ENCODE peak calls at places on chromosomes 5 and 9, in four cellular contexts. R is psoas muscle, G is heart right ventricle, O is astrocyte. J is an unnamed sample.

GRCh38 chr5:93735378-93735777 is 6.0 kb downstream of the POU5F2 start:
- DNase-seq in R (no peak), G (no peak), O (peak), J (no peak)

GRCh38 chr5:158590936-158591863 is 508.5 kb downstream of the EBF1 start:
- DNase-seq in R (no peak), O (peak), G (no peak), J (no peak)

GRCh38 chr5:134647750-134648424 is 698 bp upstream of the SEC24A start:
- DNase-seq in G (no peak), R (peak), O (peak), J (no peak)

GRCh38 chr5:167814828-167815227 is 476.6 kb upstream of the WWC1 start:
- DNase-seq in O (peak), R (no peak), G (no peak), J (no peak)

GRCh38 chr5:85182344-85182743 is 797.7 kb upstream of the EDIL3 start:
- DNase-seq in R (no peak), O (no peak), G (no peak), J (no peak)

GRCh38 chr5:58499951-58500350 is 8.7 kb downstream of the GAPT start:
- DNase-seq in R (no peak), O (no peak), G (no peak), J (no peak)

GRCh38 chr5:134554319-134555222 is 29.1 kb downstream of the JADE2 start:
- DNase-seq in O (peak), R (peak), G (peak), J (peak)

GRCh38 chr9:74095925-74096324 is 401.2 kb upstream of the RORB start:
- DNase-seq in O (no peak), R (no peak), G (no peak), J (no peak)

GRCh38 chr9:21873540-21874221 is 71.2 kb downstream of the MTAP start:
- DNase-seq in R (no peak), O (peak), G (no peak), J (no peak)

GRCh38 chr9:86767373-86767772 is 179.9 kb downstream of the GAS1 start:
- DNase-seq in O (peak), R (no peak), G (no peak), J (no peak)

GRCh38 chr9:106862115-106862945 is 636 bp upstream of the ZNF462 start:
- DNase-seq in R (peak), G (peak), O (peak), J (peak)

GRCh38 chr5:116088062-116088461 is 3.2 kb downstream of the COMMD10 start:
- DNase-seq in O (no peak), G (no peak), R (no peak), J (no peak)

GRCh38 chr9:104868303-104868686 is 59.7 kb downstream of the ABCA1 start:
- DNase-seq in G (no peak), O (no peak), R (no peak), J (no peak)

GRCh38 chr5:175487514-175488222 is 9.3 kb downstream of the SFXN1 start:
- DNase-seq in R (no peak), G (no peak), O (no peak), J (no peak)

GRCh38 chr5:38467353-38468040 is 88.9 kb downstream of the LIFR start:
- DNase-seq in G (peak), R (peak), O (peak), J (no peak)

GRCh38 chr9:123302348-123303214 is 34.2 kb upstream of the STRBP start:
- DNase-seq in R (no peak), O (no peak), G (no peak), J (no peak)

GRCh38 chr5:102090770-102091169 is 205.3 kb downstream of the SLCO4C1 start:
- DNase-seq in G (no peak), O (no peak), R (no peak), J (no peak)

GRCh38 chr5:105274079-105274478 is 1711.5 kb upstream of the NUDT12 start:
- DNase-seq in G (no peak), R (no peak), O (no peak), J (no peak)

GRCh38 chr5:176474476-176474875 is 26.3 kb downstream of the FAF2 start:
- DNase-seq in O (peak), G (no peak), R (no peak), J (no peak)

GRCh38 chr5:40679071-40679997 is at the start of gene PTGER4:
- DNase-seq in R (peak), O (peak), G (peak), J (peak)

GRCh38 chr5:94374336-94374735 is 244.1 kb downstream of the KIAA0825 start:
- DNase-seq in O (no peak), R (no peak), G (no peak), J (no peak)

GRCh38 chr9:99336005-99336404 is 113.9 kb downstream of the SEC61B start:
- DNase-seq in R (no peak), G (no peak), O (no peak), J (no peak)

GRCh38 chr9:97506787-97507186 is 5.3 kb downstream of the TMOD1 start:
- DNase-seq in G (no peak), O (no peak), R (no peak), J (no peak)

GRCh38 chr5:73907164-73907563 is 281.2 kb downstream of the ARHGEF28 start:
- DNase-seq in O (no peak), R (no peak), G (no peak), J (no peak)

GRCh38 chr5:132491368-132492364 is 1.1 kb upstream of the IRF1 start:
- DNase-seq in R (no peak), O (no peak), G (no peak), J (no peak)

GRCh38 chr5:64632251-64632650 is 58.1 kb upstream of the SHISAL2B start:
- DNase-seq in R (no peak), G (no peak), O (peak), J (no peak)

GRCh38 chr5:1548702-1549523 is 25.2 kb upstream of the LPCAT1 start:
- DNase-seq in O (no peak), R (no peak), G (no peak), J (no peak)

GRCh38 chr9:2469681-2470141 is 151.9 kb upstream of the VLDLR start:
- DNase-seq in G (peak), O (no peak), R (no peak), J (peak)

GRCh38 chr5:144585716-144586115 is 415.0 kb downstream of the KCTD16 start:
- DNase-seq in O (peak), R (no peak), G (no peak), J (no peak)

GRCh38 chr5:84372066-84372700 is 12.5 kb downstream of the EDIL3 start:
- DNase-seq in R (no peak), O (peak), G (no peak), J (no peak)

GRCh38 chr5:65327582-65327981 is 154.1 kb downstream of the ADAMTS6 start:
- DNase-seq in O (peak), G (no peak), R (no peak), J (no peak)

GRCh38 chr9:79408617-79409016 is 163.1 kb upstream of the TLE4 start:
- DNase-seq in R (no peak), G (no peak), O (peak), J (no peak)

GRCh38 chr5:90201923-90202322 is 207.6 kb downstream of the CETN3 start:
- DNase-seq in G (no peak), R (no peak), O (peak), J (no peak)

GRCh38 chr9:21789541-21790037 is 12.8 kb upstream of the MTAP start:
- DNase-seq in G (no peak), R (no peak), O (peak), J (peak)

GRCh38 chr5:54669845-54670635 is 152.5 kb downstream of the SNX18 start:
- DNase-seq in G (no peak), R (no peak), O (no peak), J (no peak)

GRCh38 chr9:22129633-22130032 is 120.5 kb upstream of the CDKN2B start:
- DNase-seq in O (no peak), R (no peak), G (no peak), J (no peak)

GRCh38 chr9:132945186-132946130 is 1.0 kb upstream of the TSC1 start:
- DNase-seq in R (no peak), O (no peak), G (no peak), J (no peak)

GRCh38 chr9:132948482-132949050 is 4.2 kb upstream of the TSC1 start:
- DNase-seq in O (no peak), R (no peak), G (no peak), J (no peak)

GRCh38 chr9:132947751-132948150 is 3.3 kb upstream of the TSC1 start:
- DNase-seq in O (no peak), G (no peak), R (no peak), J (no peak)

GRCh38 chr9:132946216-132946615 is 1.8 kb upstream of the TSC1 start:
- DNase-seq in G (no peak), R (no peak), O (no peak), J (no peak)

DNA sequence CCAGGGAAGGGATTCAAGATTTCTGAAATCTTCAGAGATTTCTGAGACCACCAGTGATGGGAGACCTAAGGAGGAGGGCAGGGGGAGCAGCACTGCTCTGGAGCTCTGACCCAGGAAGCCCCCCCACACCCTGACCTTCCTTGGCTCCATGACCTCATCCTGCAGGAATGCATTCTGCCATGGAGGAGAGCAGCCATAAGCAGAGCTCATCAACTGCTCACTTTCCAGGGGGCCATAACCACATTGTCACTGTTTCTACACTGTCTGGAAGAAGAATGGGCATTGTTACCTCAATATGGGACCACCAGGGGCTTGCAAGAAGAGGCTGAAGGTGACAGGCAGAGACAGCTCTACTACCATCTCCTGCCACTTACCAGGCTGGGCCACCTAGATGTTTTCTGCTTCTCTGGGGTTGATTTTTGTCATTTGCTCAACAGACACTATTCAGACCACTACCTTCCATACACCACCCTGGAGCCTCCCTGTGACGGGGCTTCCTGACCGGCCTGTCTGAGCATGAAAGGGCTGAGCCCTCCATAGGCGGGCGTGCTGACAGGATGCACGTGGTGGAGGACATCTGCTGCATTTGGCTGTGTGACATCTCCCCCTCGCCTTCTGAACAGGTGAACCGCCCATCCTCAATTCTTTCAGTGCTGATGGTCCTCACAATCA is 2.3 kb upstream of the TSC1 start:
- DNase-seq in O (peak), R (no peak), G (no peak), J (peak)
- H3K27ac ChIP-seq in O (no peak), R (no peak), G (no peak), J (no peak)

DNA sequence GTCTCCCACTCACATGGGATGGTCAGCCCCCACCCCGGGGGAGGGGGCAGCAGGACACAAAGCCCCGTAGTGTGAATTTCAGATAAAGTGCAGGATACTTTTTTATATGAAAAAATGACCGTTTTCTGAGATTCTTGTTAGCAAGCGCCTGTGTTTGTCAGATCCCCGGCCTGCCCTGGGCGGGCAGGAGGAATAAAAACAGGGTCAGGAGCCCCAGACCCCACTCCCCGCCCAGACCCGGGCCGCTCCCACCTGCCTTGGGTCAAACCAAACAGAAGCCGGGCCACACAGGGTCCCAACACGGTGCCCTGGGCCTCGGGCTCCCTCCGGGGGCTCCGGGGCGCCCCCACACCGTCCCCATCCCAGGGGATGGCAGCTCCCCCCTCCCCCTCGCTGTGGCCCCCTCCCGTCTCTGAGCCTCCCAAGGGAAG is 13.5 kb upstream of the NRARP start:
- DNase-seq in R (peak), O (no peak), G (no peak), J (no peak)
- H3K27ac ChIP-seq in R (peak), O (no peak), G (peak), J (no peak)

GRCh38 chr9:136050266-136050705 is 44.8 kb downstream of the NACC2 start:
- DNase-seq in O (no peak), G (no peak), R (no peak), J (no peak)
- H3K27ac ChIP-seq in O (no peak), G (no peak), R (no peak), J (no peak)

DNA sequence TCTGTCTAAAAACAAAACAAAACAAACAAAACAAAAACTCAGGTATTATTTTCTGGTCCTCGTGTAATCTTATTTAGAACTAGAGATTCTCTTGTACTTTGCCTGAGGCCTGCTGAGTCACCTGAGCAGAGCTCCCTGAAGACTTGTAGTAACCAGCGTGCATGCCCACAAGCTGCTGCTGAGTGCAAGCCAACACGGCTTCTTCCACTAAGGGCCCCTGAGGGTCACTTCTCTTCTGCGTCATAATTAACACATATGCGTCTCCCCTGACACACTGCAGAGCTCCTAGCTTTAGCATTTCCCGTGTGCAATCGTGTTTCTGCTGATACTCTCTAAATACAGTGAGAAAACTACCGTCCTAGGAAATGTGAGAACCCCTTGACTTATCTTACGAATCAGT is 10.9 kb upstream of the NDFIP1 start:
- DNase-seq in R (no peak), G (no peak), O (no peak), J (no peak)
- H3K27ac ChIP-seq in R (no peak), G (no peak), O (no peak), J (no peak)

DNA sequence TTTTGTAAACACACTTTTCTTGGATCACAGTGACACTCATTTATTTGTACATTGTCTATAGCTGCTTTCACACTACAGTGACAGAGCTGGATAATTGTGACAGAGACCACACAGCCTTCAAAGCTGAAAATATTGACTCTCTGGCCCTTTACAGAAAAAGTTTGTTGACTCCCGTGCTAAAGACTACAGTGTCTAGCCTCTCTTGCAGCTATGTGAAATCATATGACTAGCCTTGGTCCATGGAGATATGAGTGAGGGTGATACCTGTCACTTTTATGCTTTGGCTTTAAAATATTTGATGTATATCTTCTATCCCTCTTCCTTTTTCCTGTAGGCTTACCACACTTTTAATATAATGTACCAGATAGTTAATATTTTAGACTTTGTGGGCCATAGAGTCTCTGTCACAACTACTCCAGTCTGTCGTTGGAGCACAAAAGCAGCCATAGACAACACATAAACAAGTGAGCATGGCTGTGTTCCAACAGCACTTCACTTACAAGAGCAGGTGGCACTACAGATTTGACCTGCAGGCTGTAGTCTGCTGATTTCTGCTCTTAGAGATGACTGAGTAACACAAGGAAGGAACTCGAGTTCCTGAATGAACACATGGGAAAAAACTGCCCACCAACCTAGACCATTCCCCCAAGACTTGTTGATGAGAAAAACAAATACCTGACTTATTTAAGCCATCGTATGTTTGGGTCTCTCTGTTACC is 73.5 kb upstream of the ANKRD55 start:
- DNase-seq in G (no peak), R (no peak), O (no peak), J (no peak)
- H3K27ac ChIP-seq in G (no peak), R (no peak), O (no peak), J (no peak)

DNA sequence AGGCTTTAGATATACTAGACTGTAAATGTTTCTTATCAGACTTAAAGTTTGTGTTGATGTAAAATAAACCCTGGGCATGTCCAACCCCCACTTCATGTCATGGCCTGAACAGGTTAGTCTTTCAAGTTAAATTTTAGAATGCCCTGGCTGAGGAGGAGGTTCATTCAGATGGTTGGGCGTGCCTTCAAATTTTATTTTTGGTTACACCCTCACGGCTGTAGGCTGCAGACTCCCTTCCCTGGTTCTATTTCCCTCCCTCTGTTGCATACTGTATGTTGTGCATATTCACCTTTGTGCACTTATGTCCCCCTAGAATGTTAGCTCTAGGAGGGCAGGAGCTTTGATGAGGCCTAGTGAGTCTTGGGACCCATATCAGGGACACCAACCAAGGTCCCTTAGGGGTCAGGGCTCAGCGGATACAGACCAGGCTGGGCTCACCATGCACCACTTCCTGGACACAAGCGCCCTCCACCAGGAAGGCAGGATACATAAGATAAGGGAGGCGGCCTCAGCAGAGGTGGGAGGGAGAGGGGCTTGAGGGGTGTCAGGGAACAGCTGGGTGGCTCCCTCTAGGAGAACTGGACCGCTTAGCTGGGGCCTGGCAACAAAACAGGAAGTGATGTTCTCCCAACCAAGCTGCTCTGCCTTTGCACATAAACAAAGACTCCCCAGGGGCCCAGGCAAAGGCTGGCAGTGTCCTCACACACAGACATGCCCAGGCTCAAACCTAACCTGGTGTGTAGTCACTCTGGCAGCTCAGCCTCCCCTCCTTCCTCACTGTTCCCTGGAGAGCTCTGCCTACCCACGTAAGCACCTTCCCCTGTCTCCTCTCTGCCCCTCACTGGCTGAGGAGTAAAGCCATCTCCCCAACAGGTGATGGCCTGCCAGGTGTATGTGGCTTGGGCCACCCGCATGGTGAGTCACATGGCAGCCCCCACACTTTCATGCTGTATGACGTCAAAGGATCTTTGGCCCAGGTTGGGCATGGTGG is 5.7 kb upstream of the BICD2 start:
- DNase-seq in G (no peak), R (no peak), O (no peak), J (no peak)
- H3K27ac ChIP-seq in G (peak), R (no peak), O (no peak), J (no peak)

GRCh38 chr9:3929345-3930150 is 370.3 kb downstream of the GLIS3 start:
- DNase-seq in G (no peak), O (no peak), R (no peak), J (no peak)
- H3K27ac ChIP-seq in G (no peak), O (no peak), R (no peak), J (no peak)

GRCh38 chr9:128214571-128215490 is 11.7 kb downstream of the DNM1 start:
- DNase-seq in O (no peak), R (no peak), G (no peak), J (no peak)
- H3K27ac ChIP-seq in O (peak), R (no peak), G (peak), J (no peak)